ENCODE peak calls at places on chromosomes 1 and 21, in four cellular contexts. O, S, P and B are unnamed samples.

GRCh38 chr1:5649166-5649551 is 343.1 kb downstream of the NPHP4 start:
- DNase-seq in S (no peak), O (no peak), P (no peak), B (no peak)

GRCh38 chr1:193411771-193412170 is 225.4 kb upstream of the B3GALT2 start:
- DNase-seq in P (no peak), S (no peak), O (no peak), B (peak)

GRCh38 chr1:241749041-241749798 is 97.1 kb downstream of the WDR64 start:
- DNase-seq in O (no peak), S (peak), P (peak), B (no peak)

GRCh38 chr1:47662068-47662467 is 224.2 kb downstream of the FOXD2 start:
- DNase-seq in O (no peak), S (no peak), P (no peak), B (no peak)

GRCh38 chr1:241994171-241994570 is 4.7 kb downstream of the MAP1LC3C start:
- DNase-seq in O (no peak), S (no peak), P (no peak), B (no peak)

GRCh38 chr21:43854773-43855633 is 10.0 kb upstream of the AGPAT3 start:
- DNase-seq in P (no peak), O (peak), S (no peak), B (no peak)

GRCh38 chr1:114618606-114619005 is 37.2 kb upstream of the BCAS2 start:
- DNase-seq in S (no peak), P (no peak), O (no peak), B (no peak)

GRCh38 chr1:161001537-161001936 is 19.4 kb downstream of the F11R start:
- DNase-seq in P (no peak), O (no peak), S (no peak), B (no peak)

GRCh38 chr1:63775418-63776127 is 1.8 kb downstream of the ROR1 start:
- DNase-seq in P (peak), O (no peak), S (no peak), B (no peak)

GRCh38 chr1:63779338-63779819 is 5.6 kb downstream of the ROR1 start:
- DNase-seq in O (no peak), P (no peak), S (no peak), B (no peak)

GRCh38 chr1:63774617-63775417 is 1.0 kb downstream of the ROR1 start:
- DNase-seq in P (peak), S (peak), O (peak), B (peak)

GRCh38 chr1:63777965-63778880 is 4.4 kb downstream of the ROR1 start:
- DNase-seq in P (no peak), S (no peak), O (no peak), B (no peak)

DNA sequence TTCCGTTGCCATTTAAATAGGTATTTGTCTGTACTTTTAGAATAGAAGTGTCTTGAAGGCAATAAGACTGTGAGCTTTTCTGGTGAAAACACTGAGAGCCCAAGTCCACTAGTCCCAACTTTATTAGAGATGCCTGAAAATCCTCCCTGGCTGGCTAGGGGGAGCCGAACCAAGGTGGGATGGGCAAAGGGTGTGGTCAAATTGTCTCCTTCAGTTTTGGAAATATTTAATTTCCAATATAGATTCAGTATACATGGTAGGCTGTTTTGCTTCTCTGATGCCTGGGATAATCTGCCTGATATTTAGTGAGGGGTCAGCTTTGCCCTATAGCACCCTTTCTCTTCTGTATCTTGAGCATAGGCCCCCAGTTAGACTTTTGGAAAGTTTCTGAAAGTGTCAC is 3.5 kb downstream of the ROR1 start:
- DNase-seq in O (no peak), P (no peak), S (no peak), B (no peak)
- TF ChIP-seq CTCF in O (no peak), P (no peak), S (no peak), B (no peak)

GRCh38 chr21:16851054-16851453 is 661.8 kb upstream of the CXADR start:
- DNase-seq in O (no peak), S (no peak), P (no peak), B (no peak)
- TF ChIP-seq CTCF in O (no peak), S (no peak), P (peak), B (no peak)

GRCh38 chr1:216721878-216722277 is 1.4 kb downstream of the ESRRG start:
- DNase-seq in S (no peak), O (no peak), P (no peak), B (no peak)

GRCh38 chr1:216722841-216723240 is 388 bp downstream of the ESRRG start:
- DNase-seq in S (no peak), O (no peak), P (no peak), B (no peak)

GRCh38 chr1:216731562-216731961 is 8.3 kb upstream of the ESRRG start:
- DNase-seq in O (no peak), P (no peak), S (no peak), B (no peak)

GRCh38 chr1:216723274-216723780 is at the start of gene ESRRG:
- DNase-seq in O (no peak), S (peak), P (no peak), B (no peak)

DNA sequence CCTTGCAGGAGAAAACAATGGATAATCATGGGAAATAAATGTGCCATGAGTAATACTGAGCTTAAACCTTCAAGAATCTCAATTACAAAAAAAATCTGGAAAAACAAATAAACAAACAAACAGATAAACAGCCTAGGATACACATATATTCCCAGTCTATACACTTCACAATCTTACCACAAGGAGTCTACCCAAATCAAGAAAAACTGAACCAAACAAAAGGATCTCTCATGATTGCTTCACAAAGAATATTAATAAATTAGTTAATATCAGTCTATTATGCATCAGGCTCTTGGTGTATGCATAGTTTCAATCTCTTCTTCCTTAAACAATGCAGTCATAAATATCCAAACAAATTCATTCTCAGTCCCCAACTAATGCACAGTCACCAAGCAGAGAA is 3.2 kb upstream of the ESRRG start:
- DNase-seq in P (no peak), O (no peak), S (no peak), B (no peak)
- TF ChIP-seq CTCF in P (no peak), O (no peak), S (no peak), B (no peak)

GRCh38 chr21:42854246-42855010 is 24.9 kb downstream of the WDR4 start:
- DNase-seq in O (no peak), P (no peak), S (no peak), B (no peak)
- TF ChIP-seq CTCF in O (no peak), P (no peak), S (no peak), B (no peak)

GRCh38 chr1:215076312-215076711 is 6.2 kb upstream of the KCNK2 start:
- DNase-seq in P (peak), O (peak), S (no peak), B (peak)
- TF ChIP-seq CTCF in P (peak), O (peak), S (no peak), B (peak)

DNA sequence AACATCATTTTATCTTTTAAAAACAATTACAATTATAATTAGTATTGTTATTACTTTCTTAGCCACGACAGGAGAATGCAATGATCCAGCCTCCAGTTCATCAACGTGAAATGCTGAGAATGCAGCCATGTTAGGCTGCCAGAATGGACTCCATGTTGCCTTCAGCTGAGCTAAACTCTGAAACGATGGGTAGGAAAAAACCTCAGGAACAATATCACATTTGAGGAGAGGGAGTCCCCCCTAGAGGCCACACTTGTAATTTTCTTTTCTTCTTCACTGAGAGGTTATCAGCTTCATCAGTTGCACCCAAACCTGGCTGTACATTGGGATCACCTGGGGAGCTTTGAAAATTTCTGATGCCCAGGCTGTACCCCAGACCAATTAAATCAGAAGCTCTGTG is 34.6 kb upstream of the DNAH14 start:
- DNase-seq in O (no peak), P (peak), S (no peak), B (no peak)
- TF ChIP-seq CTCF in O (no peak), P (peak), S (no peak), B (no peak)

DNA sequence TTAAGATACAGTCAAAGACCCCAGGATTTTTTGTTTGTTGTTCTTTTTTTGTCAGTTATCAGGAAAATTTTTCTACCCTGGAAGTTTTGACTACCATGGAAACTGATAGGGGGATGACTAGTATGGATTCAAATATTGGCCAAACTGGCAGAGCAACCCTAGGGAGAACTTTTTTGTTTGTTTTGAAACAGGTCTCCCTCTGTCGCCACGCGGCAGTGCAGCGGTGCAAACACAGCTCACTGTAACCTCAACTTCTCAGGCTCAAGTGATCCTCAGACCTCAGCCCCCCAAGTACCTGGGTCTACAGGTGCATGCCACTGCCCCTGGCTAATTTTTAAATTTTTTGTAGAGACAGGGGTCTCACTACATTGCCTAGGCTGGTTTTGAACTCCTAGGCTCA is 46.6 kb downstream of the TOR3A start:
- DNase-seq in O (no peak), S (no peak), P (no peak), B (no peak)
- TF ChIP-seq CTCF in O (no peak), S (no peak), P (no peak), B (no peak)

DNA sequence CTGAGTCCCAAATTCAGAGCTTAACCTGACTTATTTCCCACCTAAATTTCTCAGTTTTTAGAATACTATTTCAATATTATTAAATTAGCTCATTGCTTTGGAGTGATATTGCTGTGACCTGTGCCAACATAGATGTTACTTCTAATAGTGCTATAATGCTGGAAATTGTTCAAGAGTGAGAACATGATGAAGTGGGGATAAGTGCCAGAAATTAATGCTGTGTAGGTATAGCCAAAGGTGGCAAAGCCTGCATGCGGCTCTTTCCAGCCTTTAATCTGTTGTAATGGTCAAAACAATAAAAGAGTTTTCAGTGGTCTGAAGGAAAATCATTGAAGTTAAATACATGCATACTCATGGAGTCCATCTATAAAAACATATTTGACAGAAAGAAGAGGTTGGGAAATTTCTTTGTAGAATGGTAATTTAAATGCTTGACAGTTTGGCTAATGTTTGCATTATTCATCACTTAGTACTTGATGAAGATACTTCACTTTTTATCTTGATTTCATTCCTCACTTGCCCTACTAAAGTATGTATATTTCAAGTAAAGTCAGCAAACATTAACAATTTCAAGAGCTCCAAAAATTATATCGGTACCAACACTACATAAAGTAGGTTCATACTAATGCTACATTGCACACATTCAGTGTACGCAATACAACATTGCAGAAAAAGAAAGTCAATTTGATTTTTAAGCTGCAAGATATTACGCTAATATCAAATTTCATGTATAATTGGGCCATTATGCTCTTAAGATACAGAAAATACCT is 82.1 kb downstream of the OLFM3 start:
- DNase-seq in O (no peak), P (no peak), S (no peak), B (no peak)
- TF ChIP-seq CTCF in O (no peak), P (no peak), S (no peak), B (no peak)

DNA sequence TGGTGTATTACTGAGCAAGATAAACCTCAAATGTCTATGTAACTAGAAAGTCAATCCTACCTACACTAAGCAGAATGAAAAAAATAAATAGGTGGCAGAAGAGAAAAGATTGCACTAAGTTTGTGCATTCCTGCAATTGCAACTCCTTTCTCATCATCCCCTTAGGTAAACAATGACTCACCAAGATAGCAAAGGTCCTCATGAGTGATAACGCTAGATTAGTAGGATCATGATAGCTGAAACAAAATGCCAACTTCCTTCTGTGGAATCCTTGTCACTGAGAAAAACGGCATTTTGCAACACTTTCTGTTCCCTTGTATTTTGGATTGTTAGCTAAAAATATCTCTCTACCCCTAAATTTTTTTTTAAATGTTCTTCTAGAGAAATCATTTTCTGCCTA is 20.0 kb upstream of the FCER1A start:
- DNase-seq in P (peak), S (no peak), O (no peak), B (peak)
- TF ChIP-seq CTCF in P (no peak), S (no peak), O (no peak), B (no peak)